ENCODE peak calls at places on chromosomes 5 and 9, in five cellular contexts. One of them, this sample, is unnamed.

GRCh38 chr9:126677188-126678084 is 63.7 kb downstream of the LMX1B start:
- DNase-seq in CD8-positive, alpha-beta T cell: no peak
- DNase-seq in cardiac muscle cell: no peak
- DNase-seq in adipocyte: no peak
- DNase-seq in CD4-positive, CD25-positive, alpha-beta regulatory T cell: no peak
- DNase-seq in this sample: no peak

GRCh38 chr9:27088981-27089380 is 20.0 kb upstream of the TEK start:
- DNase-seq in CD8-positive, alpha-beta T cell: no peak
- DNase-seq in cardiac muscle cell: peak
- DNase-seq in adipocyte: peak
- DNase-seq in CD4-positive, CD25-positive, alpha-beta regulatory T cell: no peak
- DNase-seq in this sample: no peak

GRCh38 chr9:37392272-37392671 is 30.2 kb upstream of the GRHPR start:
- DNase-seq in CD8-positive, alpha-beta T cell: no peak
- DNase-seq in cardiac muscle cell: no peak
- DNase-seq in adipocyte: no peak
- DNase-seq in CD4-positive, CD25-positive, alpha-beta regulatory T cell: no peak
- DNase-seq in this sample: no peak

GRCh38 chr5:6979061-6979460 is 265.8 kb downstream of the TENT4A start:
- DNase-seq in CD8-positive, alpha-beta T cell: no peak
- DNase-seq in cardiac muscle cell: no peak
- DNase-seq in adipocyte: no peak
- DNase-seq in CD4-positive, CD25-positive, alpha-beta regulatory T cell: no peak
- DNase-seq in this sample: no peak

GRCh38 chr5:154755361-154756202 is at the start of gene LARP1:
- DNase-seq in CD8-positive, alpha-beta T cell: peak
- DNase-seq in cardiac muscle cell: peak
- DNase-seq in adipocyte: peak
- DNase-seq in CD4-positive, CD25-positive, alpha-beta regulatory T cell: peak
- DNase-seq in this sample: no peak

GRCh38 chr5:113806823-113807222 is 293.3 kb downstream of the YTHDC2 start:
- DNase-seq in CD8-positive, alpha-beta T cell: no peak
- DNase-seq in cardiac muscle cell: peak
- DNase-seq in adipocyte: peak
- DNase-seq in CD4-positive, CD25-positive, alpha-beta regulatory T cell: no peak
- DNase-seq in this sample: peak

GRCh38 chr9:72509053-72509452 is 12.4 kb upstream of the TMC1 start:
- DNase-seq in CD8-positive, alpha-beta T cell: no peak
- DNase-seq in cardiac muscle cell: peak
- DNase-seq in adipocyte: peak
- DNase-seq in CD4-positive, CD25-positive, alpha-beta regulatory T cell: no peak
- DNase-seq in this sample: peak

GRCh38 chr9:115117999-115118470 is at the start of gene TNC:
- DNase-seq in CD8-positive, alpha-beta T cell: no peak
- DNase-seq in cardiac muscle cell: peak
- DNase-seq in adipocyte: peak
- DNase-seq in CD4-positive, CD25-positive, alpha-beta regulatory T cell: no peak
- DNase-seq in this sample: peak

GRCh38 chr9:93141771-93142483 is 7.9 kb upstream of the NINJ1 start:
- DNase-seq in CD8-positive, alpha-beta T cell: no peak
- DNase-seq in cardiac muscle cell: no peak
- DNase-seq in adipocyte: no peak
- DNase-seq in CD4-positive, CD25-positive, alpha-beta regulatory T cell: no peak
- DNase-seq in this sample: no peak

GRCh38 chr5:7742241-7742656 is 108.7 kb downstream of the CFAP90 start:
- DNase-seq in CD8-positive, alpha-beta T cell: no peak
- DNase-seq in cardiac muscle cell: no peak
- DNase-seq in adipocyte: no peak
- DNase-seq in CD4-positive, CD25-positive, alpha-beta regulatory T cell: no peak
- DNase-seq in this sample: no peak

GRCh38 chr9:71058660-71059059 is 62.8 kb downstream of the TRPM3 start:
- DNase-seq in CD8-positive, alpha-beta T cell: no peak
- DNase-seq in cardiac muscle cell: no peak
- DNase-seq in adipocyte: no peak
- DNase-seq in CD4-positive, CD25-positive, alpha-beta regulatory T cell: no peak
- DNase-seq in this sample: no peak

GRCh38 chr9:113516840-113517577 is 53.5 kb downstream of the RGS3 start:
- DNase-seq in CD8-positive, alpha-beta T cell: peak
- DNase-seq in cardiac muscle cell: no peak
- DNase-seq in adipocyte: no peak
- DNase-seq in CD4-positive, CD25-positive, alpha-beta regulatory T cell: peak
- DNase-seq in this sample: no peak

GRCh38 chr5:62260510-62260909 is 45.5 kb upstream of the KIF2A start:
- DNase-seq in CD8-positive, alpha-beta T cell: no peak
- DNase-seq in cardiac muscle cell: peak
- DNase-seq in adipocyte: peak
- DNase-seq in CD4-positive, CD25-positive, alpha-beta regulatory T cell: no peak
- DNase-seq in this sample: peak

GRCh38 chr9:76401176-76401575 is 7.0 kb upstream of the RFK start:
- DNase-seq in CD8-positive, alpha-beta T cell: no peak
- DNase-seq in cardiac muscle cell: no peak
- DNase-seq in adipocyte: no peak
- DNase-seq in CD4-positive, CD25-positive, alpha-beta regulatory T cell: no peak
- DNase-seq in this sample: no peak

GRCh38 chr9:98809311-98810105 is 2.0 kb downstream of the GALNT12 start:
- DNase-seq in CD8-positive, alpha-beta T cell: no peak
- DNase-seq in cardiac muscle cell: peak
- DNase-seq in adipocyte: no peak
- DNase-seq in CD4-positive, CD25-positive, alpha-beta regulatory T cell: no peak
- DNase-seq in this sample: no peak

GRCh38 chr5:27733242-27733641 is 694.9 kb upstream of the CDH9 start:
- DNase-seq in CD8-positive, alpha-beta T cell: no peak
- DNase-seq in cardiac muscle cell: no peak
- DNase-seq in adipocyte: no peak
- DNase-seq in CD4-positive, CD25-positive, alpha-beta regulatory T cell: no peak
- DNase-seq in this sample: no peak

GRCh38 chr5:27727254-27727653 is 688.9 kb upstream of the CDH9 start:
- DNase-seq in CD8-positive, alpha-beta T cell: no peak
- DNase-seq in cardiac muscle cell: no peak
- DNase-seq in adipocyte: no peak
- DNase-seq in CD4-positive, CD25-positive, alpha-beta regulatory T cell: no peak
- DNase-seq in this sample: no peak
- H3K4me3 ChIP-seq in CD8-positive, alpha-beta T cell: no peak
- H3K4me3 ChIP-seq in cardiac muscle cell: no peak
- H3K4me3 ChIP-seq in adipocyte: no peak
- H3K4me3 ChIP-seq in CD4-positive, CD25-positive, alpha-beta regulatory T cell: no peak
- H3K4me3 ChIP-seq in this sample: no peak

GRCh38 chr9:104775961-104776360 is 12.0 kb downstream of the NIPSNAP3B start:
- DNase-seq in CD8-positive, alpha-beta T cell: no peak
- DNase-seq in cardiac muscle cell: no peak
- DNase-seq in adipocyte: no peak
- DNase-seq in CD4-positive, CD25-positive, alpha-beta regulatory T cell: no peak
- DNase-seq in this sample: no peak

GRCh38 chr9:104776787-104777186 is 12.9 kb downstream of the NIPSNAP3B start:
- DNase-seq in CD8-positive, alpha-beta T cell: no peak
- DNase-seq in cardiac muscle cell: no peak
- DNase-seq in adipocyte: no peak
- DNase-seq in CD4-positive, CD25-positive, alpha-beta regulatory T cell: no peak
- DNase-seq in this sample: peak

GRCh38 chr9:104775574-104775936 is 11.6 kb downstream of the NIPSNAP3B start:
- DNase-seq in CD8-positive, alpha-beta T cell: no peak
- DNase-seq in cardiac muscle cell: no peak
- DNase-seq in adipocyte: no peak
- DNase-seq in CD4-positive, CD25-positive, alpha-beta regulatory T cell: no peak
- DNase-seq in this sample: no peak

GRCh38 chr9:104774132-104774531 is 10.2 kb downstream of the NIPSNAP3B start:
- DNase-seq in CD8-positive, alpha-beta T cell: no peak
- DNase-seq in cardiac muscle cell: no peak
- DNase-seq in adipocyte: no peak
- DNase-seq in CD4-positive, CD25-positive, alpha-beta regulatory T cell: no peak
- DNase-seq in this sample: no peak

DNA sequence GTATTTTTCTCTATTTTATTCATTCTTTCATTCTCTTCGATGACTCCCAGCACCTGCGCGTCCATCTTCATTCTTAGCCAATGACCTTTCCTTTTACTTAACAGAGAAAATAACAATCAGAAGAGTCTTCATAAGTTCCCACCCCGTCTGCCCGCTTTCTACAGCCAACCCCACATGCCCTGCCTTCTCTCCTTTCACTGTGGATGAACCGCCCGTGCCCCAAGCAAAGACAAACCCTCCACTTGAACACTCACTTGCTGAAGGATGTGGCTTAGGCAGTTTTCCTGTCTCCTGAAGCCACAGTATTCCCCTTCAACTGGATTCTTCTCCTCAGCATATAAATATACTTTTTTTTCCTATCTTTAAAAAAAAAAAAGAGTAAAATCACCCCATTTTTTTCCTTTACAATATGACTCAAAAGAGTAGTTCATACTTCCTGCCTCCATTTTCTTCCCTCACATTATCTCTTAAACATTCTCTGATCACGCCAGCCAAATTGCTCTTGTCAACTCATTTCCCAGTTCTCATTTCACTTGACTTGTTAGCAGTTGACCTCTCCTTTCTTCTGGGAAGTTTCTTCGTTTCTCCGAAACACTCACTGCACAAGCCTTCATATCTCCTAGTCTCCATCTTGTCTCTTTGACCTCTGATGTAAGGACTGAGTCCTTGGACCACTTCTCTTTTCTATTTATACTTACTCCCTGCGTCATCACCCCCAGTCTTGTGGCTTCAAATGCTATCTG is 11.1 kb downstream of the NIPSNAP3B start:
- DNase-seq in CD8-positive, alpha-beta T cell: no peak
- DNase-seq in cardiac muscle cell: peak
- DNase-seq in adipocyte: no peak
- DNase-seq in CD4-positive, CD25-positive, alpha-beta regulatory T cell: no peak
- DNase-seq in this sample: no peak
- H3K4me3 ChIP-seq in CD8-positive, alpha-beta T cell: no peak
- H3K4me3 ChIP-seq in cardiac muscle cell: no peak
- H3K4me3 ChIP-seq in adipocyte: no peak
- H3K4me3 ChIP-seq in CD4-positive, CD25-positive, alpha-beta regulatory T cell: no peak
- H3K4me3 ChIP-seq in this sample: no peak

GRCh38 chr5:149567226-149567625 is 14.1 kb upstream of the ARHGEF37 start:
- DNase-seq in CD8-positive, alpha-beta T cell: no peak
- DNase-seq in cardiac muscle cell: no peak
- DNase-seq in adipocyte: no peak
- DNase-seq in CD4-positive, CD25-positive, alpha-beta regulatory T cell: no peak
- DNase-seq in this sample: no peak
- H3K4me3 ChIP-seq in CD8-positive, alpha-beta T cell: no peak
- H3K4me3 ChIP-seq in cardiac muscle cell: no peak
- H3K4me3 ChIP-seq in adipocyte: no peak
- H3K4me3 ChIP-seq in CD4-positive, CD25-positive, alpha-beta regulatory T cell: no peak
- H3K4me3 ChIP-seq in this sample: no peak

DNA sequence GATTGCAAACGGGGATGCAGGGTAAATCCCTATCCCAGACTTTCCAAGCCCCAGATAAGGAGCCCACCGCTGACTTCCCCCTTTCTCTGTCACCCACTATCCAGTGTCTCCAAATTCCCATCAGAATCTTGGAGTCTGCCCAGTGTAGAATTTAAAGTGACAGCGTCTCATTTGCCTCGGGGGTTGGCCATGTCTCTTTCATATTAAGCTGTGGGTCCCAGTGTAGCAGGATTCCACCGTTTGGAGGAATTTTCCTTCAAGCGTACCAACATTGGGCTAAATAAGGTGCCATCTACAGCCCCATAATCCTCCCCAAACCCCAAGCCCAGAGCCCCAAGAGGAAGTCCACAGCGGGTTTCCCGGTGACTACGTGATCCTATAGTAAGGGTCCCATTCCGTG is 1.1 kb downstream of the BRINP1 start:
- DNase-seq in CD8-positive, alpha-beta T cell: no peak
- DNase-seq in cardiac muscle cell: no peak
- DNase-seq in adipocyte: no peak
- DNase-seq in CD4-positive, CD25-positive, alpha-beta regulatory T cell: no peak
- DNase-seq in this sample: no peak
- H3K4me3 ChIP-seq in CD8-positive, alpha-beta T cell: no peak
- H3K4me3 ChIP-seq in cardiac muscle cell: peak
- H3K4me3 ChIP-seq in adipocyte: peak
- H3K4me3 ChIP-seq in CD4-positive, CD25-positive, alpha-beta regulatory T cell: no peak
- H3K4me3 ChIP-seq in this sample: no peak

GRCh38 chr5:142215915-142216681 is 107.5 kb downstream of the NDFIP1 start:
- DNase-seq in CD8-positive, alpha-beta T cell: no peak
- DNase-seq in cardiac muscle cell: peak
- DNase-seq in adipocyte: peak
- DNase-seq in CD4-positive, CD25-positive, alpha-beta regulatory T cell: no peak
- DNase-seq in this sample: peak
- H3K4me3 ChIP-seq in CD8-positive, alpha-beta T cell: no peak
- H3K4me3 ChIP-seq in cardiac muscle cell: no peak
- H3K4me3 ChIP-seq in adipocyte: peak
- H3K4me3 ChIP-seq in CD4-positive, CD25-positive, alpha-beta regulatory T cell: no peak
- H3K4me3 ChIP-seq in this sample: peak

GRCh38 chr9:96566401-96567202 is 53.0 kb downstream of the CDC14B start:
- DNase-seq in CD8-positive, alpha-beta T cell: peak
- DNase-seq in cardiac muscle cell: peak
- DNase-seq in adipocyte: peak
- DNase-seq in CD4-positive, CD25-positive, alpha-beta regulatory T cell: peak
- DNase-seq in this sample: peak

GRCh38 chr9:96564217-96564616 is 55.4 kb downstream of the CDC14B start:
- DNase-seq in CD8-positive, alpha-beta T cell: no peak
- DNase-seq in cardiac muscle cell: no peak
- DNase-seq in adipocyte: no peak
- DNase-seq in CD4-positive, CD25-positive, alpha-beta regulatory T cell: no peak
- DNase-seq in this sample: no peak

GRCh38 chr9:96567203-96567700 is 52.4 kb downstream of the CDC14B start:
- DNase-seq in CD8-positive, alpha-beta T cell: peak
- DNase-seq in cardiac muscle cell: peak
- DNase-seq in adipocyte: peak
- DNase-seq in CD4-positive, CD25-positive, alpha-beta regulatory T cell: no peak
- DNase-seq in this sample: no peak

DNA sequence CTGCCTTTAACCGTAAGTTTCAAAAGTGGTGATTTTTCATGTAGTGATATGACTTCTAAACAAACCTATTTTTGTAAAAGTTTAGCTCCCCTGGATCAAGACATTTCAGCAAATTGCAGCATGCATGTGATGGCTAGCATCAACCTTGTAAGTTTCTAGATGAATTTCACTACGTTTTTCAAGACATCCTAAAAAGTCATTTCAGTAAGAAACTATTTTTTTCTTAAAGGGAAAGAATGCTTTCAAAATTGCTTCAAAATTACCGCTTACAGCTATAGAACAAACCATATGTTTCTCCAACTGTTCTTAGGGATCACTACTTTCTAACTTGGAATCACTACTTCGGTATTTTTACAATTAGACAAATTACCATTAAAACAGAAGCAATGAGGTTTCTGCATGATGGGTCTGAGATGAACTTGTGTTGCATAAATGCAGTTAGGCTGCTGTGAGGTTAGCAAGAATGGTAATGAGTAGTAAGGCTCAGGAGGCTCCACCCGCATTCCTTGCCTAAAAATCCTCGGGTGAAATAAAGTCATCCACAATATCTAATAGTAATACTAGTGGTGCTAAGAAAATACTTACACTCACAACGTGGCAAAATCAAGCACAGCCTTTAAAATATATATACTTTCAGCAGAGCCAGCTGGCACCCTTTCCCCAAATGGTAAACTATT is 53.8 kb downstream of the CDC14B start:
- DNase-seq in CD8-positive, alpha-beta T cell: no peak
- DNase-seq in cardiac muscle cell: peak
- DNase-seq in adipocyte: peak
- DNase-seq in CD4-positive, CD25-positive, alpha-beta regulatory T cell: no peak
- DNase-seq in this sample: peak
- H3K4me3 ChIP-seq in CD8-positive, alpha-beta T cell: peak
- H3K4me3 ChIP-seq in cardiac muscle cell: peak
- H3K4me3 ChIP-seq in adipocyte: peak
- H3K4me3 ChIP-seq in CD4-positive, CD25-positive, alpha-beta regulatory T cell: peak
- H3K4me3 ChIP-seq in this sample: peak

GRCh38 chr9:20473566-20474116 is 148.7 kb downstream of the MLLT3 start:
- DNase-seq in CD8-positive, alpha-beta T cell: no peak
- DNase-seq in cardiac muscle cell: peak
- DNase-seq in adipocyte: peak
- DNase-seq in CD4-positive, CD25-positive, alpha-beta regulatory T cell: no peak
- DNase-seq in this sample: peak
- H3K4me3 ChIP-seq in CD8-positive, alpha-beta T cell: no peak
- H3K4me3 ChIP-seq in cardiac muscle cell: no peak
- H3K4me3 ChIP-seq in adipocyte: peak
- H3K4me3 ChIP-seq in CD4-positive, CD25-positive, alpha-beta regulatory T cell: no peak
- H3K4me3 ChIP-seq in this sample: no peak